ENCODE peak calls at places on chromosomes 4 and X, in six cellular contexts. G is Calu3, Y is GM20000, Z is progenitor cell of endocrine pancreas, K is GM13977, V is HCT116. L is an unnamed sample.
A peak's percentile ranks its signal among the peaks of the same experiment; 100 is the strongest.

GRCh38 chr4:182975806-182976205 is 58.6 kb upstream of the DCTD start:
- DNase-seq in K (peak; percentile 35), Y (no peak), Z (no peak), G (no peak), V (peak; percentile 50), L (no peak)

GRCh38 chr4:79865253-79865652 is 207.8 kb downstream of the ANTXR2 start:
- DNase-seq in K (no peak), G (no peak), V (no peak), Y (no peak), Z (no peak), L (no peak)

GRCh38 chr4:15515106-15515505 is 45.4 kb downstream of the CC2D2A start:
- DNase-seq in Z (no peak), K (no peak), V (no peak), G (no peak), Y (no peak), L (no peak)

GRCh38 chr4:121140712-121141111 is 23.4 kb downstream of the TNIP3 start:
- DNase-seq in K (no peak), Y (no peak), G (no peak), V (no peak), Z (no peak), L (no peak)

GRCh38 chr4:186024637-186025320 is 44.2 kb upstream of the TLR3 start:
- DNase-seq in Y (no peak), Z (no peak), V (no peak), K (no peak), G (no peak), L (no peak)

GRCh38 chr4:166594326-166594946 is 639.9 kb downstream of the SPOCK3 start:
- DNase-seq in V (peak; percentile 50), Y (peak; percentile 8), Z (peak; percentile 30), K (peak; percentile 23), G (peak; percentile 41), L (no peak)

GRCh38 chr4:64508089-64508488 is 98.8 kb upstream of the TECRL start:
- DNase-seq in Z (no peak), V (no peak), Y (no peak), K (no peak), G (no peak), L (no peak)

GRCh38 chr4:125382995-125383394 is 68.2 kb downstream of the FAT4 start:
- DNase-seq in Z (no peak), Y (no peak), K (no peak), G (no peak), V (no peak), L (no peak)

GRCh38 chrX:23008431-23009099 is 8.8 kb downstream of the DDX53 start:
- DNase-seq in K (no peak), Y (no peak), V (peak; percentile 6), G (peak; percentile 10), Z (no peak), L (no peak)

GRCh38 chr4:171334549-171334948 is 478.7 kb upstream of the GALNTL6 start:
- DNase-seq in G (no peak), Z (no peak), V (no peak), K (no peak), Y (no peak), L (no peak)

GRCh38 chr4:8552581-8553205 is 27.5 kb upstream of the GPR78 start:
- DNase-seq in G (no peak), Z (no peak), V (no peak), Y (no peak), K (no peak), L (no peak)

GRCh38 chrX:136755411-136755810 is 25.3 kb downstream of the ARHGEF6 start:
- DNase-seq in V (no peak), G (no peak), K (no peak), Y (no peak), Z (no peak), L (no peak)

GRCh38 chrX:47091149-47091775 is 13.0 kb downstream of the RGN start:
- DNase-seq in V (no peak), G (no peak), Z (no peak), Y (peak; percentile 33), K (peak; percentile 41), L (no peak)

GRCh38 chr4:182925298-182925738 is 8.1 kb upstream of the DCTD start:
- DNase-seq in K (peak; percentile 52), V (peak; percentile 91), Y (peak; percentile 70), G (peak; percentile 72), Z (peak; percentile 21), L (no peak)

GRCh38 chrX:41720125-41720780 is 3.7 kb upstream of the GPR82 start:
- DNase-seq in Z (no peak), K (peak; percentile 22), G (no peak), Y (peak; percentile 20), V (no peak), L (no peak)

GRCh38 chr4:47623916-47624554 is 139.0 kb downstream of the ATP10D start:
- DNase-seq in G (no peak), K (no peak), V (no peak), Y (no peak), Z (no peak), L (no peak)

GRCh38 chrX:1386338-1387127 is 5.4 kb downstream of the SLC25A6 start:
- DNase-seq in Y (no peak), G (no peak), V (no peak), K (no peak), Z (no peak), L (no peak)

GRCh38 chrX:106177106-106177981 is 9.2 kb downstream of the PWWP3B start:
- DNase-seq in Z (no peak), V (no peak), G (no peak), Y (no peak), K (no peak), L (peak; percentile 27)

GRCh38 chr4:112060212-112060611 is 85.0 kb upstream of the FAM241A start:
- DNase-seq in Y (peak; percentile 15), G (peak; percentile 9), K (no peak), Z (no peak), V (peak; percentile 33), L (no peak)

GRCh38 chr4:37561803-37562207 is 124.4 kb downstream of the RELL1 start:
- DNase-seq in K (no peak), Z (no peak), V (no peak), Y (no peak), G (peak; percentile 73), L (no peak)

GRCh38 chrX:2928583-2929434 is at the start of gene ARSD:
- DNase-seq in K (peak; percentile 62), Z (peak; percentile 86), V (peak; percentile 55), G (peak; percentile 95), Y (peak; percentile 53), L (peak; percentile 86)

GRCh38 chrX:149314031-149314430 is 191.1 kb downstream of the IDS start:
- DNase-seq in K (no peak), Y (no peak), Z (no peak), G (no peak), V (no peak), L (no peak)

DNA sequence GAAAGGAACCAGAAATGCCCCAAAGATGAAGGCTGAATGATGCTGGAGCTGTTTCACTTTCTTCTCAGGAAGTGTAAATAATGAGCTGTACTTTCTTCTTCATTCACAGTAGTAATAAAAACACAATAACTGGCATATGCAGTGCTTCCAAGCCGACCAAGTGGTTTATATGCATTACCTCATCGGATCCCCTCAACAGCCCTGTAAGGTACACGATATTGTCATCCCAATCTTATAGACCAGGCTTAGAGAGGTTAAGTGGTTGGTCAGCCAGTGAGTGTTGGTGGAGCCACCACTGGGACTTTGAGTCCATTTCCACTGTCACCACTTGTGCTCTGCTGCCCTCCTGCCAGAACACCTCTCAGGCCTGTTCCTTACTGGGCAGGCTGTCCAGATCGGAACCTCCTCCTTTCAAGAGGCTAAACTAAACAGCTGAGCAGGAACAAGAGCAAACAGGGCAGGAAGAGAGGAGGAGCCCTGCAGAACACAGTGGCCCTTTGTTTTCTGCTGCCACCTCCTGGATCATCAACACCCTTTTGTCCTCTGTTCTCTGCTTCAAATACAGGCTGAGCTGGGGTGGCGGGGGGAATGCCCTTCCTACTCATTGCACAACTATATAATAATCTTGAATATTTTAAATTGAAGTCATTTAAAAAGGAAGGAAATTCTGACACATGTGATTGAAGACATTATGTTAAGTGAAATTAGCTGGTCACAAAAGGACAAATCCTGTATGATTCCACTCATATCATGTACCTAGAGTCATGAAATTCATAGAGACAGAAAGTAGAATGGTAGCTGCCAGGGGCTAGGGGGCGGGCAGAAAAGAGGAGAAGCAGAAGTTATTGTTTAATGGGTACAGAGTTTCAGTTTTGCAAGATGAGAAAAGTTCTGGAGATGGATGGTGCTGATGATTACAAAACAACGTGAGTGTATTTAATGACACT is 112.5 kb upstream of the ATP6AP2 start:
- DNase-seq in V (peak; percentile 47), G (peak; percentile 73), K (peak; percentile 55), Z (no peak), Y (peak; percentile 45), L (no peak)
- TF ChIP-seq CTCF in V (peak; percentile 33), G (no peak), K (peak; percentile 35), Z (peak; percentile 29), Y (no peak), L (no peak)

GRCh38 chr4:13537011-13537831 is 7.1 kb downstream of the NKX3-2 start:
- DNase-seq in G (no peak), V (no peak), Y (peak; percentile 30), Z (no peak), K (peak; percentile 20), L (no peak)

GRCh38 chr4:13536607-13537006 is 7.7 kb downstream of the NKX3-2 start:
- DNase-seq in V (no peak), G (no peak), Z (no peak), Y (no peak), K (peak; percentile 15), L (no peak)

GRCh38 chr4:13535118-13535517 is 9.2 kb downstream of the NKX3-2 start:
- DNase-seq in G (no peak), Y (no peak), Z (no peak), K (peak; percentile 31), V (no peak), L (no peak)

GRCh38 chr4:13534344-13535063 is 9.8 kb downstream of the NKX3-2 start:
- DNase-seq in K (peak; percentile 6), Y (peak; percentile 20), G (no peak), V (no peak), Z (no peak), L (no peak)

GRCh38 chr4:13535708-13536361 is 8.5 kb downstream of the NKX3-2 start:
- DNase-seq in Y (peak; percentile 18), V (no peak), K (peak; percentile 16), G (no peak), Z (no peak), L (no peak)
- TF ChIP-seq CTCF in Y (no peak), V (no peak), K (no peak), G (no peak), Z (peak; percentile 9), L (no peak)

GRCh38 chr4:4763815-4764202 is 95.7 kb upstream of the MSX1 start:
- DNase-seq in V (peak; percentile 52), K (no peak), Z (no peak), G (no peak), Y (no peak), L (no peak)

GRCh38 chr4:4765811-4766210 is 93.7 kb upstream of the MSX1 start:
- DNase-seq in Y (no peak), K (no peak), Z (no peak), G (no peak), V (no peak), L (no peak)

GRCh38 chr4:4762909-4763814 is 96.3 kb upstream of the MSX1 start:
- DNase-seq in G (peak; percentile 4), V (peak; percentile 98), Y (peak; percentile 73), K (peak; percentile 82), Z (no peak), L (no peak)

GRCh38 chr4:4766570-4766969 is 92.9 kb upstream of the MSX1 start:
- DNase-seq in K (no peak), G (no peak), Y (no peak), V (no peak), Z (no peak), L (no peak)

GRCh38 chr4:4764506-4764905 is 95.0 kb upstream of the MSX1 start:
- DNase-seq in V (no peak), K (no peak), Z (no peak), G (no peak), Y (no peak), L (no peak)
- TF ChIP-seq CTCF in V (no peak), K (no peak), Z (no peak), G (no peak), Y (no peak), L (no peak)

GRCh38 chr4:12296366-12296765 is 867.7 kb upstream of the HS3ST1 start:
- DNase-seq in Z (no peak), Y (no peak), G (no peak), K (no peak), V (no peak), L (no peak)
- TF ChIP-seq CTCF in Z (no peak), Y (no peak), G (no peak), K (no peak), V (no peak), L (no peak)